ENCODE peak calls at places on chromosome 20, in five cellular contexts. One of them, this sample, is unnamed.

GRCh38 chr20:9021699-9022098 is 47.2 kb upstream of the PLCB4 start:
- DNase-seq in H9: peak; percentile 58
- DNase-seq in neuronal stem cell: no peak
- DNase-seq in H1: peak; percentile 43
- DNase-seq in trophoblast cell: no peak
- DNase-seq in this sample: no peak

GRCh38 chr20:6074145-6074561 is 20.3 kb upstream of the LRRN4 start:
- DNase-seq in H9: peak; percentile 38
- DNase-seq in neuronal stem cell: no peak
- DNase-seq in H1: no peak
- DNase-seq in trophoblast cell: no peak
- DNase-seq in this sample: peak; percentile 38

GRCh38 chr20:671252-672030 is 4.2 kb downstream of the SCRT2 start:
- DNase-seq in H9: no peak
- DNase-seq in neuronal stem cell: no peak
- DNase-seq in H1: no peak
- DNase-seq in trophoblast cell: no peak
- DNase-seq in this sample: no peak

GRCh38 chr20:11153819-11154218 is 480.0 kb upstream of the JAG1 start:
- DNase-seq in H9: no peak
- DNase-seq in neuronal stem cell: no peak
- DNase-seq in H1: no peak
- DNase-seq in trophoblast cell: peak; percentile 4
- DNase-seq in this sample: no peak

GRCh38 chr20:25437153-25437581 is 29.7 kb downstream of the GINS1 start:
- DNase-seq in H9: no peak
- DNase-seq in neuronal stem cell: peak; percentile 32
- DNase-seq in H1: peak; percentile 17
- DNase-seq in trophoblast cell: no peak
- DNase-seq in this sample: no peak

GRCh38 chr20:22566876-22567658 is 17.3 kb downstream of the FOXA2 start:
- DNase-seq in H9: no peak
- DNase-seq in neuronal stem cell: no peak
- DNase-seq in H1: no peak
- DNase-seq in trophoblast cell: no peak
- DNase-seq in this sample: no peak

GRCh38 chr20:34834459-34834893 is 9.0 kb upstream of the NCOA6 start:
- DNase-seq in H9: no peak
- DNase-seq in neuronal stem cell: no peak
- DNase-seq in H1: no peak
- DNase-seq in trophoblast cell: no peak
- DNase-seq in this sample: peak; percentile 55

GRCh38 chr20:39706089-39706721 is 744.1 kb downstream of the DHX35 start:
- DNase-seq in H9: no peak
- DNase-seq in neuronal stem cell: no peak
- DNase-seq in H1: no peak
- DNase-seq in trophoblast cell: no peak
- DNase-seq in this sample: no peak

GRCh38 chr20:2301164-2301622 is 5.4 kb downstream of the TGM3 start:
- DNase-seq in H9: no peak
- DNase-seq in neuronal stem cell: no peak
- DNase-seq in H1: no peak
- DNase-seq in trophoblast cell: peak; percentile 45
- DNase-seq in this sample: peak; percentile 50

GRCh38 chr20:25271486-25272222 is 23.8 kb downstream of the PYGB start:
- DNase-seq in H9: no peak
- DNase-seq in neuronal stem cell: no peak
- DNase-seq in H1: no peak
- DNase-seq in trophoblast cell: no peak
- DNase-seq in this sample: no peak

GRCh38 chr20:31720486-31721407 is 1.9 kb downstream of the BCL2L1 start:
- DNase-seq in H9: no peak
- DNase-seq in neuronal stem cell: no peak
- DNase-seq in H1: no peak
- DNase-seq in trophoblast cell: no peak
- DNase-seq in this sample: no peak

GRCh38 chr20:41848180-41848579 is 230.0 kb upstream of the CHD6 start:
- DNase-seq in H9: no peak
- DNase-seq in neuronal stem cell: no peak
- DNase-seq in H1: no peak
- DNase-seq in trophoblast cell: no peak
- DNase-seq in this sample: no peak

GRCh38 chr20:2341336-2341735 is 39.4 kb upstream of the TGM6 start:
- DNase-seq in H9: no peak
- DNase-seq in neuronal stem cell: no peak
- DNase-seq in H1: no peak
- DNase-seq in trophoblast cell: no peak
- DNase-seq in this sample: no peak

GRCh38 chr20:11901127-11901526 is 16.6 kb upstream of the BTBD3 start:
- DNase-seq in H9: no peak
- DNase-seq in neuronal stem cell: no peak
- DNase-seq in H1: no peak
- DNase-seq in trophoblast cell: no peak
- DNase-seq in this sample: peak; percentile 81

GRCh38 chr20:52829111-52829510 is 143.0 kb upstream of the TSHZ2 start:
- DNase-seq in H9: no peak
- DNase-seq in neuronal stem cell: no peak
- DNase-seq in H1: no peak
- DNase-seq in trophoblast cell: no peak
- DNase-seq in this sample: no peak

GRCh38 chr20:34575756-34576155 is 17.2 kb downstream of the MAP1LC3A start:
- DNase-seq in H9: no peak
- DNase-seq in neuronal stem cell: no peak
- DNase-seq in H1: no peak
- DNase-seq in trophoblast cell: no peak
- DNase-seq in this sample: no peak

GRCh38 chr20:62928246-62928939 is 2.1 kb upstream of the DIDO1 start:
- DNase-seq in H9: peak; percentile 87
- DNase-seq in neuronal stem cell: no peak
- DNase-seq in H1: no peak
- DNase-seq in trophoblast cell: no peak
- DNase-seq in this sample: peak; percentile 36

GRCh38 chr20:5680227-5680626 is 70.0 kb upstream of the SHLD1 start:
- DNase-seq in H9: no peak
- DNase-seq in neuronal stem cell: no peak
- DNase-seq in H1: no peak
- DNase-seq in trophoblast cell: no peak
- DNase-seq in this sample: no peak

DNA sequence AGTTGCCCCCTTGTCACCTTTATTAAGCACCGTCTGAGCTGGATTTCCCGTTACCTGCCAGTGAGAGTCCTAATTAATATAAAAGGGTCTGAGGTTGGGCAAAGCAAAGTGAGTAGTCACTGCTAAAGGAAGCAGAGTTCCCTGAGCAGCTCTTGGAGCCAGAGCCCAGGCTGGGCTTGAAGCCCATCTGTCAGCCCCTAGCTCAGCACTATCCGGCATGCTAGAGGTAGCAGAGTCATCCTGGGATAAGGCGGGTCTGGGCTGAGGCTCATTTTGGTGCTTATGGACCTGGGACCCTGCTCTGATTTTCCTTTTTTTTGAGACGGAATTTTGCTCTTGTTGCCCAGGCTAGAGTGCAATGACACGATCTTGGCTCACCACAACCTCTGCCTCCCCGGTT is 46.2 kb downstream of the ADNP start:
- DNase-seq in H9: no peak
- DNase-seq in neuronal stem cell: no peak
- DNase-seq in H1: no peak
- DNase-seq in trophoblast cell: no peak
- DNase-seq in this sample: no peak
- H2BK12ac ChIP-seq in H9: no peak overlapping the region
- H2BK12ac ChIP-seq in neuronal stem cell: no peak overlapping the region
- H2BK12ac ChIP-seq in H1: no peak overlapping the region
- H2BK12ac ChIP-seq in trophoblast cell: no peak overlapping the region
- H2BK12ac ChIP-seq in this sample: no peak overlapping the region

GRCh38 chr20:56359212-56360132 is 698 bp downstream of the FAM210B start:
- DNase-seq in H9: peak; percentile 39
- DNase-seq in neuronal stem cell: peak; percentile 27
- DNase-seq in H1: no peak
- DNase-seq in trophoblast cell: peak; percentile 49
- DNase-seq in this sample: peak; percentile 82
- H4K91ac ChIP-seq in H9: no peak overlapping the region
- H4K91ac ChIP-seq in neuronal stem cell: no peak overlapping the region
- H4K91ac ChIP-seq in H1: no peak overlapping the region
- H4K91ac ChIP-seq in trophoblast cell: peak overlapping the region; percentile 90
- H4K91ac ChIP-seq in this sample: peak overlapping the region; percentile 46

GRCh38 chr20:37236462-37236861 is 25.2 kb downstream of the GHRH start:
- DNase-seq in H9: no peak
- DNase-seq in neuronal stem cell: no peak
- DNase-seq in H1: no peak
- DNase-seq in trophoblast cell: no peak
- DNase-seq in this sample: no peak

GRCh38 chr20:37239026-37239451 is 22.6 kb downstream of the GHRH start:
- DNase-seq in H9: no peak
- DNase-seq in neuronal stem cell: no peak
- DNase-seq in H1: no peak
- DNase-seq in trophoblast cell: no peak
- DNase-seq in this sample: peak; percentile 6

GRCh38 chr20:37240337-37241055 is 21.1 kb downstream of the GHRH start:
- DNase-seq in H9: no peak
- DNase-seq in neuronal stem cell: no peak
- DNase-seq in H1: no peak
- DNase-seq in trophoblast cell: no peak
- DNase-seq in this sample: no peak

GRCh38 chr20:37237656-37238055 is 24.0 kb downstream of the GHRH start:
- DNase-seq in H9: no peak
- DNase-seq in neuronal stem cell: no peak
- DNase-seq in H1: no peak
- DNase-seq in trophoblast cell: no peak
- DNase-seq in this sample: no peak

GRCh38 chr20:37238426-37238825 is 23.2 kb downstream of the GHRH start:
- DNase-seq in H9: no peak
- DNase-seq in neuronal stem cell: no peak
- DNase-seq in H1: no peak
- DNase-seq in trophoblast cell: no peak
- DNase-seq in this sample: no peak
- H2BK12ac ChIP-seq in H9: no peak overlapping the region
- H2BK12ac ChIP-seq in neuronal stem cell: no peak overlapping the region
- H2BK12ac ChIP-seq in H1: no peak overlapping the region
- H2BK12ac ChIP-seq in trophoblast cell: no peak overlapping the region
- H2BK12ac ChIP-seq in this sample: no peak overlapping the region

GRCh38 chr20:19964289-19965263 is 52.6 kb upstream of the NAA20 start:
- DNase-seq in H9: no peak
- DNase-seq in neuronal stem cell: no peak
- DNase-seq in H1: no peak
- DNase-seq in trophoblast cell: peak; percentile 68
- DNase-seq in this sample: peak; percentile 94
- H4K91ac ChIP-seq in H9: no peak overlapping the region
- H4K91ac ChIP-seq in neuronal stem cell: no peak overlapping the region
- H4K91ac ChIP-seq in H1: no peak overlapping the region
- H4K91ac ChIP-seq in trophoblast cell: peak overlapping the region; percentile 95
- H4K91ac ChIP-seq in this sample: peak overlapping the region; percentile 48

This sample was measured in mesenchymal stem cell.